ENCODE peak calls at places on chromosome 18, in six cellular contexts. B is Calu3, H is AG04450, C is 8988T, N is T-helper 9 cell, E is choroid plexus epithelial cell. I is an unnamed sample.

GRCh38 chr18:11516988-11517630 is 92.3 kb upstream of the SLC35G4 start:
- DNase-seq in H (no peak), N (no peak), B (no peak), E (no peak), C (no peak), I (no peak)

GRCh38 chr18:1017227-1017626 is 112.6 kb downstream of the ADCYAP1 start:
- DNase-seq in B (no peak), E (no peak), H (no peak), N (no peak), C (no peak), I (no peak)

GRCh38 chr18:46893360-46893759 is 23.9 kb downstream of the PIAS2 start:
- DNase-seq in B (no peak), C (no peak), E (no peak), N (no peak), H (no peak), I (no peak)

GRCh38 chr18:28559511-28559910 is 382.6 kb upstream of the CDH2 start:
- DNase-seq in E (no peak), B (no peak), H (no peak), N (no peak), C (no peak), I (no peak)

GRCh38 chr18:58541789-58542425 is 87.0 kb downstream of the ALPK2 start:
- DNase-seq in E (peak; percentile 99), C (peak; percentile 18), H (peak; percentile 95), N (peak; percentile 6), B (peak; percentile 71), I (peak; percentile 94)

GRCh38 chr18:8791171-8791651 is 85.9 kb downstream of the MTCL1 start:
- DNase-seq in N (no peak), E (no peak), H (no peak), B (no peak), C (no peak), I (no peak)

GRCh38 chr18:44579028-44579692 is 101.5 kb upstream of the SETBP1 start:
- DNase-seq in E (peak; percentile 62), B (no peak), C (no peak), N (no peak), H (no peak), I (peak; percentile 34)

GRCh38 chr18:7303306-7303705 is 72.4 kb downstream of the LRRC30 start:
- DNase-seq in C (no peak), E (peak; percentile 38), N (no peak), B (no peak), H (no peak), I (peak; percentile 17)

GRCh38 chr18:23526516-23527063 is 23.3 kb downstream of the RMC1 start:
- DNase-seq in H (no peak), E (no peak), C (no peak), N (no peak), B (no peak), I (no peak)

GRCh38 chr18:54060343-54061005 is 164.0 kb downstream of the MBD2 start:
- DNase-seq in H (no peak), E (no peak), B (no peak), N (no peak), C (no peak), I (no peak)

GRCh38 chr18:11251229-11251890 is 102.0 kb upstream of the PIEZO2 start:
- DNase-seq in C (no peak), E (peak; percentile 82), N (no peak), H (no peak), B (no peak), I (no peak)

GRCh38 chr18:8949206-8949605 is 153.3 kb upstream of the NDUFV2 start:
- DNase-seq in C (no peak), H (no peak), N (no peak), E (no peak), B (no peak), I (no peak)

GRCh38 chr18:57898506-57899124 is 95.5 kb upstream of the ATP8B1 start:
- DNase-seq in C (no peak), N (no peak), H (peak; percentile 81), E (peak; percentile 75), B (no peak), I (peak; percentile 33)

GRCh38 chr18:33960393-33960792 is 264.3 kb downstream of the NOL4 start:
- DNase-seq in H (no peak), N (no peak), C (no peak), B (no peak), E (no peak), I (no peak)

GRCh38 chr18:75455249-75456183 is 28.0 kb upstream of the SMIM21 start:
- DNase-seq in B (no peak), E (peak; percentile 44), H (no peak), C (no peak), N (no peak), I (no peak)

GRCh38 chr18:23626451-23627279 is 36.0 kb downstream of the ANKRD29 start:
- DNase-seq in H (no peak), C (no peak), N (no peak), E (peak; percentile 55), B (no peak), I (peak; percentile 93)

GRCh38 chr18:80171190-80171872 is 62.3 kb downstream of the ADNP2 start:
- DNase-seq in E (peak; percentile 58), H (peak; percentile 24), C (peak; percentile 56), B (peak; percentile 45), N (peak; percentile 35), I (peak; percentile 29)

I was measured in PC-3.